ENCODE peak calls at places on chromosomes 4 and X, in five cellular contexts. X, A, Y, G and P are unnamed samples.

GRCh38 chrX:150362599-150363481 is at the start of gene MAMLD1:
- DNase-seq in A (peak), G (peak), Y (no peak), X (no peak), P (peak)

GRCh38 chr4:74394476-74395136 is 29.7 kb downstream of the EREG start:
- DNase-seq in Y (no peak), G (peak), X (no peak), A (no peak), P (peak)

GRCh38 chr4:5399790-5400421 is 308.5 kb downstream of the EVC2 start:
- DNase-seq in G (peak), A (no peak), X (no peak), Y (no peak), P (peak)

GRCh38 chrX:134999469-134999868 is 8.7 kb downstream of the SMIM10 start:
- DNase-seq in X (no peak), G (peak), Y (no peak), A (no peak), P (peak)

GRCh38 chrX:70998402-70999027 is 67.6 kb upstream of the SLC7A3 start:
- DNase-seq in G (peak), A (peak), X (no peak), Y (no peak), P (peak)

GRCh38 chr4:152943673-152944072 is 7.5 kb downstream of the FHDC1 start:
- DNase-seq in G (no peak), A (no peak), Y (no peak), X (no peak), P (peak)

GRCh38 chrX:38561951-38562719 is 793 bp downstream of the TSPAN7 start:
- DNase-seq in G (no peak), Y (no peak), X (no peak), A (no peak), P (no peak)

GRCh38 chr4:102213031-102213430 is 132.3 kb downstream of the SLC39A8 start:
- DNase-seq in G (no peak), A (no peak), X (no peak), Y (no peak), P (no peak)

GRCh38 chr4:174278467-174278866 is 5.0 kb downstream of the FBXO8 start:
- DNase-seq in X (no peak), Y (no peak), G (no peak), A (no peak), P (no peak)

GRCh38 chr4:151319490-151319889 is 5.9 kb downstream of the SH3D19 start:
- DNase-seq in X (no peak), G (no peak), Y (no peak), A (no peak), P (no peak)

GRCh38 chr4:177349191-177349590 is 39.5 kb downstream of the NEIL3 start:
- DNase-seq in G (no peak), X (no peak), A (no peak), Y (no peak), P (no peak)

GRCh38 chr4:165294907-165295306 is 32.6 kb upstream of the MSMO1 start:
- DNase-seq in Y (no peak), A (peak), G (no peak), X (peak), P (no peak)

GRCh38 chr4:3572363-3572762 is 40.1 kb upstream of the LRPAP1 start:
- DNase-seq in G (no peak), A (no peak), Y (no peak), X (no peak), P (no peak)

GRCh38 chr4:101160792-101161592 is 186.3 kb downstream of the PPP3CA start:
- DNase-seq in A (no peak), Y (no peak), G (no peak), X (no peak), P (no peak)

GRCh38 chrX:23382572-23382971 is 47.9 kb downstream of the PTCHD1 start:
- DNase-seq in Y (no peak), G (no peak), X (no peak), A (no peak), P (no peak)

GRCh38 chrX:28205126-28205525 is 223.9 kb upstream of the DCAF8L1 start:
- DNase-seq in X (no peak), G (no peak), Y (no peak), A (no peak), P (no peak)

GRCh38 chr4:2298548-2298991 is 36.7 kb upstream of the MXD4 start:
- DNase-seq in G (no peak), A (no peak), Y (no peak), X (no peak), P (no peak)

GRCh38 chr4:89838005-89838404 is 1.0 kb upstream of the SNCA start:
- DNase-seq in A (no peak), G (peak), X (no peak), Y (no peak), P (no peak)

GRCh38 chrX:45803383-45803921 is 602.8 kb upstream of the DIPK2B start:
- DNase-seq in Y (peak), G (peak), X (no peak), A (no peak), P (peak)

GRCh38 chr4:11338990-11339782 is 89.5 kb downstream of the HS3ST1 start:
- DNase-seq in Y (no peak), X (peak), G (no peak), A (no peak), P (no peak)

GRCh38 chr4:27001398-27002164 is 140.9 kb downstream of the STIM2 start:
- DNase-seq in Y (no peak), A (no peak), X (no peak), G (no peak), P (no peak)

GRCh38 chr4:37464373-37464772 is 219.8 kb downstream of the NWD2 start:
- DNase-seq in G (no peak), X (no peak), Y (no peak), A (no peak), P (no peak)

GRCh38 chr4:157221426-157221894 is 932 bp downstream of the GRIA2 start:
- DNase-seq in A (no peak), G (no peak), X (no peak), Y (no peak), P (no peak)

GRCh38 chr4:120680647-120681228 is 241.8 kb downstream of the PRDM5 start:
- DNase-seq in A (no peak), Y (no peak), X (no peak), G (no peak), P (no peak)

GRCh38 chr4:26178874-26179273 is 141.9 kb upstream of the RBPJ start:
- DNase-seq in G (no peak), A (no peak), Y (no peak), X (no peak), P (peak)

GRCh38 chr4:53777244-53777984 is 186.1 kb upstream of the LNX1 start:
- DNase-seq in A (no peak), G (peak), Y (no peak), X (no peak), P (peak)

GRCh38 chr4:147157860-147158701 is 212.4 kb upstream of the TTC29 start:
- DNase-seq in Y (no peak), A (no peak), X (peak), G (peak), P (peak)

GRCh38 chr4:47705326-47705981 is 132.4 kb downstream of the CORIN start:
- DNase-seq in G (peak), X (no peak), Y (no peak), A (no peak), P (peak)

GRCh38 chr4:188976644-188977115 is 837.4 kb downstream of the TRIML1 start:
- DNase-seq in X (no peak), Y (peak), A (no peak), G (peak), P (peak)

GRCh38 chr4:129043523-129043922 is 49.8 kb downstream of the SCLT1 start:
- DNase-seq in G (peak), A (no peak), X (no peak), Y (no peak), P (peak)

GRCh38 chrX:31178769-31179125 is 106.9 kb upstream of the FTHL17 start:
- DNase-seq in G (no peak), A (no peak), X (peak), Y (no peak), P (peak)

GRCh38 chr4:73019462-73020047 is 50.0 kb downstream of the COX18 start:
- DNase-seq in X (no peak), A (peak), G (peak), Y (peak), P (peak)

GRCh38 chr4:83558693-83559092 is 22.8 kb downstream of the GPAT3 start:
- DNase-seq in A (no peak), X (no peak), G (no peak), Y (no peak), P (peak)

GRCh38 chr4:106114284-106114683 is 201.7 kb downstream of the TBCK start:
- DNase-seq in X (no peak), A (no peak), G (no peak), Y (no peak), P (no peak)

GRCh38 chrX:148609766-148610698 is 109.6 kb downstream of the AFF2 start:
- DNase-seq in Y (no peak), X (peak), A (no peak), G (no peak), P (no peak)

GRCh38 chr4:8385106-8385505 is 55.4 kb downstream of the ACOX3 start:
- DNase-seq in X (no peak), A (no peak), G (no peak), Y (no peak), P (no peak)

GRCh38 chr4:8383016-8383415 is 57.5 kb downstream of the ACOX3 start:
- DNase-seq in Y (no peak), X (no peak), G (no peak), A (no peak), P (no peak)

GRCh38 chr4:8381814-8382581 is 58.5 kb downstream of the ACOX3 start:
- DNase-seq in G (no peak), X (no peak), Y (no peak), A (no peak), P (no peak)

GRCh38 chr4:8384397-8385060 is 56.0 kb downstream of the ACOX3 start:
- DNase-seq in G (no peak), Y (no peak), A (no peak), X (no peak), P (no peak)

DNA sequence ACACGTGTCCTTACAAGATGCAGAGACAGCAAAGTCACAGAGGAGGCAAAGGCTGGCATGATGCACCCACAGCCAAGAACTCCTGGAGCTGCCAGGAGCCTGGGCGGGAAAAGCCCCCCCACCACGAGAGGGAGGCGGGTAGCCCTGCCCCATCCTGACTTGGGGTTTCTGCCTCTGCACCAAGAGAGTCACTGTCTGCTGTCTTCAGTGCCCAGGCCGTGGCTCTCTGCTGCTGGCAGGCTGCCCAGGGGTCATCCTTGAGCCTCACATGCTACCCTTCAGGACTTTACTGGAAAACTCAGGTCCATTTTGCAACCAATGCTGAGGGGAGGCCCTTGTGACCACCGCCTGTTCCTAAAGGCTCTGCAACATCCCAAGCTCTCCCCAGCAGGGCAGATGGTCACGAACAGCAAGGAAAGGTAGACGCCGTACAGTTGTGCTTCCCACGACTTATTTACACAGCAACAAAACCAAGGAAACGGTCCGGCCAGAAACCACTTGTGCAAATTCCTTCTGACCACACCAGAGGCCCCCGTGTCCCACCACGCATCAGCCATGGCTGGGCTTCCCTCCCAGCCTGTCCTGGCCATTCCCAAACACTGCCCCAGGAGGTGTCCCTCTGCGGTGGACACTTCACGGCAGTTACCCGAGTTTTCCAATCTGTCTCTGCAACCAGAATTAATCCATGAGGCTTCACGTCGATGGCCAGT is 56.9 kb downstream of the ACOX3 start:
- DNase-seq in X (no peak), G (peak), Y (no peak), A (no peak), P (peak)
- H3K4me3 ChIP-seq in X (no peak), G (no peak), Y (no peak), A (no peak), P (no peak)

GRCh38 chr4:113757486-113757885 is 4.1 kb downstream of the CAMK2D start:
- DNase-seq in G (no peak), X (no peak), Y (no peak), A (no peak), P (no peak)
- H3K4me3 ChIP-seq in G (peak), X (no peak), Y (no peak), A (no peak), P (no peak)

DNA sequence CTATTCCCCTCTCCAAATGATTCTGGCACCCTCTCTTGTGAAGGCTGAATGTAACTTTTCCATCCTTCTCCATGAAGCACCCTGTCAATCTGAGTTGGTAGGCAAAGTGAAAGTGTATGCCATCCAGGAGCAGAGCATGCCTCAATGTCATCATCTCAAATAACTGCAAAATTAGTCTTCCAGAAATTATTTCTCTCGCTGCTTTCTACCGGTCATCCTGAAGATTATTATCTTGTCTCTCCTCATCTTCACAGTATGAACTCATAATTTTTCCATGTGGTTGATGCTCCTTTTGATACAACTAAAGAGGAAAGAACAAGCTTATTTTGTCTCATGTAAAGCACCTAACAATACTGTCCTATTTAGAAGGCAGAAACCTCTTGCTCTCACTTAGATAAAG is 285.5 kb upstream of the PCDH7 start:
- DNase-seq in G (no peak), A (no peak), X (no peak), Y (no peak), P (no peak)
- H3K4me3 ChIP-seq in G (no peak), A (no peak), X (no peak), Y (no peak), P (no peak)

GRCh38 chr4:107988763-107989035 is 990 bp upstream of the HADH start:
- DNase-seq in Y (no peak), A (no peak), X (no peak), G (no peak), P (no peak)
- H3K4me3 ChIP-seq in Y (no peak), A (no peak), X (no peak), G (no peak), P (no peak)

GRCh38 chr4:30722092-30722915 is 2.1 kb downstream of the PCDH7 start:
- DNase-seq in Y (no peak), G (no peak), X (peak), A (no peak), P (no peak)

GRCh38 chr4:30720021-30720655 is at the start of gene PCDH7:
- DNase-seq in Y (no peak), A (no peak), G (peak), X (peak), P (peak)

GRCh38 chr4:30720656-30721352 is 635 bp downstream of the PCDH7 start:
- DNase-seq in Y (no peak), X (peak), G (peak), A (no peak), P (peak)

GRCh38 chr4:30722916-30723270 is 2.7 kb downstream of the PCDH7 start:
- DNase-seq in Y (no peak), G (no peak), A (no peak), X (peak), P (no peak)

GRCh38 chr4:30721353-30722091 is 1.4 kb downstream of the PCDH7 start:
- DNase-seq in G (peak), Y (no peak), A (no peak), X (peak), P (peak)
- H3K4me3 ChIP-seq in G (peak), Y (peak), A (no peak), X (no peak), P (peak)

DNA sequence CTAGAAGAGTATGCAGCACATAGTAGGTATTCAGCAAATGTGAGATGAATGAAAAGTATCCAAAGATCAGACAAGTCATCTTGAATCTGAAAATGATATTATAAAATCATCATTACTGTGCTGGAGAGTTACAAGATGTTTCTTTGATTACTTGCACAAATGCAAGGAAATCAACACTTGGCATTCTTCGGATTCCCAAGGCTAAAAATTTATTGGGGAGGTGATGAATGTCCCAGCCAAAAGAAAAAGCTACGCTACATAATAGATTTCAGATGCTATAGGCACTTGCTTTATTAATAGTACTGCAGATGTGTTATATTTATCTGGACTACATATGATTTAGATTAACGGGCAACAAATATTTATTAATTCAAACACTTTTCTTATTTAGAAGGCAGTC is 286.7 kb upstream of the TENM3 start:
- DNase-seq in Y (no peak), X (no peak), G (no peak), A (no peak), P (no peak)
- H3K4me3 ChIP-seq in Y (no peak), X (no peak), G (no peak), A (no peak), P (no peak)

GRCh38 chrX:53082773-53083616 is 828 bp downstream of the TSPYL2 start:
- DNase-seq in Y (no peak), A (no peak), X (no peak), G (no peak), P (no peak)

GRCh38 chrX:53078943-53079342 is 3.2 kb upstream of the TSPYL2 start:
- DNase-seq in A (no peak), Y (no peak), X (no peak), G (no peak), P (no peak)

GRCh38 chrX:53084043-53084570 is 1.9 kb downstream of the TSPYL2 start:
- DNase-seq in Y (no peak), X (no peak), G (no peak), A (no peak), P (peak)

GRCh38 chrX:53081925-53082772 is at the start of gene TSPYL2:
- DNase-seq in Y (peak), X (peak), A (peak), G (peak), P (peak)

GRCh38 chrX:53080628-53081580 is 1.3 kb upstream of the TSPYL2 start:
- DNase-seq in X (no peak), Y (no peak), A (peak), G (peak), P (peak)
- H3K4me3 ChIP-seq in X (peak), Y (no peak), A (no peak), G (peak), P (peak)

GRCh38 chr4:41257257-41257900 is 651 bp downstream of the UCHL1 start:
- DNase-seq in G (peak), Y (no peak), A (no peak), X (peak), P (peak)
- H3K4me3 ChIP-seq in G (peak), Y (peak), A (no peak), X (peak), P (peak)